ENCODE peak calls at places on chromosomes 6 and 20, in eight cellular contexts. W is tibial nerve, M is HCT116, S is A549, T is body of pancreas, E is right lobe of liver, N is NB4, Z is heart left ventricle. D is an unnamed sample.

GRCh38 chr6:4660377-4661321 is 115.6 kb upstream of the CDYL start:
- DNase-seq in S (no peak), Z (peak), M (no peak), W (no peak), E (no peak), T (no peak), N (no peak), D (no peak)

GRCh38 chr6:89555751-89556150 is 82.8 kb downstream of the LYRM2 start:
- DNase-seq in E (no peak), T (no peak), M (no peak), S (no peak), N (no peak), Z (no peak), W (no peak), D (no peak)

GRCh38 chr6:7673063-7673536 is 52.8 kb upstream of the BMP6 start:
- DNase-seq in W (peak), S (peak), T (peak), N (peak), E (peak), M (peak), Z (peak), D (peak)

GRCh38 chr6:16974387-16974673 is 127.5 kb upstream of the STMND1 start:
- DNase-seq in M (no peak), S (no peak), Z (no peak), W (no peak), T (no peak), N (no peak), E (no peak), D (no peak)

GRCh38 chr20:4873396-4873795 is 127.9 kb downstream of the SLC23A2 start:
- DNase-seq in N (no peak), E (no peak), S (no peak), T (no peak), M (no peak), Z (no peak), W (no peak), D (no peak)

GRCh38 chr20:45910670-45911485 is 1.1 kb downstream of the PLTP start:
- DNase-seq in T (peak), E (peak), Z (peak), M (peak), S (peak), W (peak), N (peak), D (peak)

GRCh38 chr6:107653183-107653580 is 163.3 kb downstream of the SOBP start:
- DNase-seq in N (no peak), W (no peak), S (no peak), T (no peak), M (no peak), Z (peak), E (no peak), D (peak)

GRCh38 chr20:12963456-12963855 is 45.3 kb upstream of the SPTLC3 start:
- DNase-seq in Z (no peak), S (no peak), N (no peak), M (no peak), E (no peak), T (no peak), W (no peak), D (no peak)

GRCh38 chr6:167338551-167339117 is 13.7 kb downstream of the TTLL2 start:
- DNase-seq in Z (no peak), E (no peak), N (no peak), M (no peak), W (no peak), S (no peak), T (no peak), D (no peak)

GRCh38 chr6:159255434-159255951 is 86.3 kb downstream of the FNDC1 start:
- DNase-seq in E (peak), S (no peak), T (no peak), N (no peak), M (no peak), W (no peak), Z (no peak), D (no peak)

DNA sequence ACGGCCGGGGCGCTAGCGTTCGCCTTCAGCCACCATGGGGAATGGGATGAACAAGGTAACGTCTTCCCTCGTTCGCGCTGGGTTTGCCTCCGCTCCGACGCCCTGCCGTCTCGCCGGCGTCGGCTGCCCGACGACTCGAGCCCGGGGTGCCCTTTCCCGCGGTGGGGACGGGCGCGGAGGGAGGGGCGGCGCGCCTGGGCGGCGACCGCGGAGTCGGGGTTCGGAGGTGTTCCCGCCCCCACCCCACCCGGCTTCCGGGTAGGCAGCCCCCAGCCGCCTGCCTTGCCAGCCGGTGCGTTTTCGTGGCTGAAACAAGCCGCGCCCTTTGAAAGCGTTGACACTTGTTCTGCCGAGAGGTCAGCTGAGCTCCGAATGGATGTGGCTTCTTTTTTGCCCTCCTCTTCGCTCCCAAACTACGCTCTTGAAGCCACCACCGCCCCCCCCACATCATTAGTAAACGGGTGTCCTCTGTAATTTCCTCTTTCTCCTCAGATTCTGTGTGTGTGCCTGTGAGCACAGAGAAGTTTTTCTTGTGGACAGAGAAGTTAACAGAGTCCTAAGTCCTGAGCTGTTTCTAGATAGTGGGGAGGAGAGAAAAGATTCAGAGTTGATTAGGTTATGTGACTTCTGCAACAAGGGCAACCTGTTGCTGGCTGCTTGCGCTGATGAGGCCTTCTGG is 358 bp downstream of the DUSP22 start:
- DNase-seq in M (no peak), T (peak), S (peak), W (peak), Z (peak), N (peak), E (peak), D (no peak)
- TF ChIP-seq POLR2A in M (no peak), T (no peak), S (no peak), W (no peak), Z (no peak), N (no peak), E (no peak), D (no peak)

GRCh38 chr6:44297063-44298038 is 15.8 kb downstream of the AARS2 start:
- DNase-seq in N (peak), E (no peak), S (no peak), W (no peak), T (no peak), M (no peak), Z (peak), D (peak)
- TF ChIP-seq POLR2A in N (no peak), E (no peak), S (peak), W (no peak), T (peak), M (no peak), Z (no peak), D (peak)

DNA sequence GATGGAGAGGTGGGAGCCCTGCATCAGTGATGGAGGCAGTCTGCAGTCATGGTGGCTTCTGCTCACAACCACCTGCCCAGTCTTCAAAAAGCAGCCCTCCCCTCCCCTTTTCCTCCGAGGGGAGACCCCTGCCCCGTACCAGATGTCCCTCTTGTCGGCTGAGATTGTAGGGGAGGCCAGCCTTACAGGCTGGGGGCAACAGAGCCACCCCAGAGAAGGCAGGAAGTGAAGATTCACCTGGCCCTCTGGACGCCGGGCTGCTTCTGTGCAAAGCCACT is 4.5 kb downstream of the TNFRSF6B start:
- DNase-seq in E (no peak), M (no peak), S (no peak), N (no peak), T (no peak), Z (no peak), W (no peak), D (no peak)
- TF ChIP-seq POLR2A in E (no peak), M (no peak), S (no peak), N (no peak), T (no peak), Z (no peak), W (no peak), D (no peak)

DNA sequence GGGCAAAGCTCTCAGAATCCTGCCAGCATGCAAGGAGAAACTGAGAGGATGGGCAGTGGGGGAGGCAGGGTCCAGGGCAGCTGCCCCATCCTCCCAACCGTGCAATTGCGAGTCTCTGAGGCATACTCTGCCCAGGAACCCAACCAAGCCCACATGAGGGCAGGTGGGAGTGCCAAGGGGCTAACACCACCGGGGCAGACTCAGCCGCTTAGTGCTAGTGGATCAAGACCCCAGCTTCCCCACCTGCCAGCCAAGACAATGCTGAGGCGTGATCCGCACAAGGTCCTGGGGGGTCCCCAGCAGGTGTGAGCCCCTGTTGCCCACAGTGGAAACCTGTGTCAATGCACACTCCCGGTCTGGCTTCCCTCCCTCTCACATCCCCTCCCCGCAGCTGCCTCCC is 48.5 kb upstream of the ENTPD6 start:
- DNase-seq in W (no peak), M (no peak), S (no peak), T (no peak), E (no peak), N (no peak), Z (no peak), D (no peak)
- TF ChIP-seq POLR2A in W (no peak), M (no peak), S (no peak), T (no peak), E (no peak), N (no peak), Z (no peak), D (no peak)

GRCh38 chr6:14944593-14944992 is 301.3 kb upstream of the JARID2 start:
- DNase-seq in E (no peak), T (no peak), M (no peak), Z (no peak), S (no peak), N (peak), W (no peak), D (no peak)
- TF ChIP-seq POLR2A in E (no peak), T (no peak), M (no peak), Z (no peak), S (no peak), N (no peak), W (no peak), D (no peak)

GRCh38 chr6:57316581-57317059 is 810 bp upstream of the PRIM2 start:
- DNase-seq in E (peak), S (peak), N (peak), M (peak), W (peak), T (peak), Z (peak), D (peak)

GRCh38 chr6:57313711-57314471 is 3.5 kb upstream of the PRIM2 start:
- DNase-seq in E (no peak), M (peak), W (no peak), Z (no peak), T (no peak), N (no peak), S (peak), D (no peak)

GRCh38 chr6:57315851-57316250 is 1.6 kb upstream of the PRIM2 start:
- DNase-seq in E (no peak), T (no peak), W (no peak), S (no peak), Z (no peak), M (no peak), N (no peak), D (no peak)

GRCh38 chr6:57313009-57313408 is 4.4 kb upstream of the PRIM2 start:
- DNase-seq in S (no peak), Z (no peak), W (no peak), M (no peak), T (no peak), N (no peak), E (no peak), D (no peak)

DNA sequence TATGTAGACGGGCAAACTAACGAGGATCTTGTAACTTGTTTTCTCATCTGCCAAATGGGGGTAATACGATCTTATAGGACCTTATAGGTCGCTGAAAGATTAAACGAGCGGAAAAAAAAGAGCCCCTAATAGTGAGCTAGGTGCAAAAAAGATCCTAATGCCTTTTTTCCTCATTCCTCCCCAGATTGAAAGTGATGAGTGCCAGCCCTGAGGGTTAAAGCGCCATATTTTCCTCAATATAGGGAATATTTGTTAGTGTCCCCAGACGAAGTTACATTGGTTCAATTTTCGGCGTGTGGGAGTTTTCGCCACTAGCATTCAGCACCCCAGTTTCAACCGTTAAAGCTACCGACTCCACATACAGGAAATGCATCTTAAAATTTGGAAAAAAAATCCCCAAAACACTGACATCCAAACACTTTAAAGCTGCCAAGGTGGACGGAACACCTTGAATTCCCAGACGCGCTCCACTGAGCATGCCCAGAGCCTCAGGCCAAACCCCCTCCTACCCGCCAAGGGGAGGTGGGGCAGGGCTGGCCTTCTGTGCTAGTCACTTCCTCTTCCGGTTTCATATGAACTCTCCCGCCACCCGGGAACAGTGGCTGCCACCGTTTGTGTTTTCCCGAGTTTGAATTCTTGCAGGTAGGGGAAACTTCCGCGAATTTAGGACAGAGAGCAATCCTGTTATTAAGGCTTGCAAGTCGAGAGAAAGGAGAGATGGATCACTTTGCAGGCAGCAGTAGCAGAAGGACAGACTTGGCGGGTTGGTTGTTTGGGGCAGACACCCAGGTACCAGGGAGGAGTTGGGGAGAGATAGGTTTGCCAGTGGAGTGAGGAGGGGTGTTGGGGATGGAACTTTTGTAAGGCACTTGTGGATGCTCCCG is at the start of gene PRIM2:
- DNase-seq in W (peak), Z (peak), S (peak), E (peak), T (peak), N (peak), M (peak), D (peak)
- TF ChIP-seq POLR2A in W (no peak), Z (no peak), S (peak), E (peak), T (peak), N (peak), M (no peak), D (peak)

GRCh38 chr6:135181333-135182119 is 418 bp downstream of the MYB start:
- DNase-seq in M (no peak), W (no peak), N (peak), Z (no peak), E (peak), T (no peak), S (peak), D (peak)

GRCh38 chr6:135182120-135182992 is 1.2 kb downstream of the MYB start:
- DNase-seq in Z (no peak), E (peak), T (no peak), N (peak), S (peak), M (no peak), W (no peak), D (peak)

GRCh38 chr6:135182993-135183531 is 2.0 kb downstream of the MYB start:
- DNase-seq in W (no peak), M (no peak), S (no peak), Z (no peak), E (peak), N (peak), T (no peak), D (peak)

GRCh38 chr6:135185483-135185882 is 4.4 kb downstream of the MYB start:
- DNase-seq in N (peak), E (no peak), T (no peak), Z (no peak), M (no peak), W (no peak), S (no peak), D (peak)

DNA sequence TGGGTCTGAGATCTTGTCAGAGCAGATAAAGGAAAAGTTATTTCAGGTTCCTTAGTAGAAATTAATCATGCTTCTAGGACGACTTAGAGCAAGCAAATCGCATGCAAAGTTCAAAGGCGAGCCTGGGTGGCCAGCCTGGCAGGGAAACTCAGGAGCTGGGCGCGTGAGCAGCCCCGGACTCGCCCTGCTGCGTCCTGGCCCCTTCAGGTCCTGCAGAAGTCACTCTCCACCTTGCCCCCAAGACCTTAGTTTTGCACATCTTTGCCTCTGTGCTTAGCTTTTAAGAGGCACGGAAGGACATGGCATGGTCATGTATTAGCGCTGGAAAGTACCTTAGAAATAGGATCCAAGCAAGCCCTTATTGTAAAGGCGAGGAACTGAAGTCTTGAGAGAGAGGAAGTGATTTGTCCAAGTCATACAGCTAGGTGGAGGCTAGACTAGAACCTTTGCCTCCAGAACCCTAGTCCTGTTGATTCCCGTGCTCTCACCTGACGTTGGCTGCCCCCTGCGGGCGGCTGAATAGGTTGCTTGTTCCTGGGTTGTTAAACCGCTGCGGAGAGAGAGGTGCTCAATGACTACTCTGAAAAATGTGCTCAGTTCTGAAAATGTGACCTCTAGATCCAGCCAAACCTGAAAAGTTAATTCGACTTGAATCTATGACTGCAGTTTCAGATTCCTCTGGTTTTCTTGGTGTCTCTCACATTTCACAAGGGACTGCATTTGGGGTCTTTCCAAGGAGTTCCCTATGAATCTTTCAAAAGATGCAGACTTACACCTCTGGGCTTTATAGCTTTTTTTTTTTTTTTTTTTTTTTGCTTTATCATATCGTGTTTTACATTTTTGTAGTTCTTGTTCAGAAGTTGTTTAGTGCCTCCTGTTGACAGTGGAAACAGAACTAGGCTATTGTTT is 2.7 kb downstream of the MYB start:
- DNase-seq in W (no peak), T (peak), Z (no peak), S (peak), N (peak), M (peak), E (peak), D (peak)
- TF ChIP-seq POLR2A in W (no peak), T (no peak), Z (no peak), S (no peak), N (peak), M (no peak), E (no peak), D (peak)

DNA sequence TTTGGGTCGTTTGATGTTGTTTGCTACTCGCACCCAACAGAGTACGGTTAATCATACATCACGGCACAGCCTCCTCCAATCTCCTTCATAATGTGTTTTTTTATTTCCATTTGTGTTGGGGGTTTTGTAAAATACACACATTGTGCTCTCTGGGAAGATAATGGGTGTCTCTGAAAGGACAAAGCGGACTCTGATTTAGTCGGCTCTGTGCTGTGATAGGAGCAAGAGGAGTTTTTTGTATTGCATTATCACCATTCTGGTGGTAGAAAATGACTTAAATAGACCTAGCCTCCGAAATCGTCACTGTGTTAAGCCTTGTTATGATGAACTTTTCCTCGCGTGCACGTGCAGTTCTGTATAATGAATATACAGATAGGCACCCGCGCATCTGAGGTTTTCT is 196.3 kb downstream of the CDH4 start:
- DNase-seq in N (no peak), W (no peak), Z (no peak), E (no peak), M (no peak), S (no peak), T (no peak), D (no peak)
- TF ChIP-seq POLR2A in N (no peak), W (no peak), Z (no peak), E (no peak), M (no peak), S (no peak), T (no peak), D (no peak)